ENCODE peak calls at places on chromosomes 13 and 19, in eight cellular contexts. D, F, C, R, M, T, V and B are unnamed samples. For H3K4me1, the result is how much of the 10 kb centered on the place peaks cover.

GRCh38 chr13:51542358-51542972 is 41.8 kb upstream of the WDFY2 start:
- DNase-seq in C (peak), T (no peak), V (no peak), F (no peak), R (no peak), M (peak), D (no peak), B (no peak)

GRCh38 chr13:40492511-40492910 is 173.9 kb downstream of the FOXO1 start:
- DNase-seq in V (no peak), R (no peak), D (no peak), T (no peak), F (no peak), M (no peak), C (no peak), B (no peak)

GRCh38 chr19:48629599-48630288 is 7.4 kb downstream of the DBP start:
- DNase-seq in V (no peak), R (no peak), C (no peak), D (peak), T (no peak), M (peak), F (peak), B (no peak)

GRCh38 chr19:40588110-40588854 is 11.6 kb downstream of the SHKBP1 start:
- DNase-seq in T (no peak), C (no peak), V (no peak), R (no peak), D (no peak), M (no peak), F (peak), B (no peak)

GRCh38 chr19:14746891-14747290 is 31.5 kb downstream of the ADGRE2 start:
- DNase-seq in M (no peak), R (no peak), D (no peak), F (no peak), T (no peak), C (no peak), V (no peak), B (no peak)

GRCh38 chr19:50352242-50352641 is 13.2 kb downstream of the NAPSA start:
- DNase-seq in T (no peak), F (no peak), R (no peak), M (no peak), D (no peak), C (no peak), V (no peak), B (no peak)

GRCh38 chr19:51462276-51462675 is 4.0 kb upstream of the SIGLEC8 start:
- DNase-seq in D (no peak), R (no peak), C (no peak), T (no peak), F (peak), V (no peak), M (peak), B (no peak)

GRCh38 chr13:85314686-85315085 is 484.5 kb downstream of the SLITRK6 start:
- DNase-seq in M (no peak), V (no peak), F (no peak), T (no peak), R (no peak), D (no peak), C (no peak), B (no peak)

GRCh38 chr13:51827254-51827653 is 17.7 kb downstream of the TMEM272 start:
- DNase-seq in C (no peak), M (no peak), F (no peak), V (no peak), D (no peak), R (no peak), T (no peak), B (no peak)

GRCh38 chr13:113903361-113903760 is 39.5 kb upstream of the GAS6 start:
- DNase-seq in V (no peak), R (no peak), C (peak), F (peak), D (no peak), T (no peak), M (peak), B (no peak)

GRCh38 chr13:102536695-102537485 is 59.9 kb upstream of the TPP2 start:
- DNase-seq in F (no peak), D (no peak), V (no peak), C (no peak), R (no peak), T (no peak), M (no peak), B (no peak)

GRCh38 chr19:58349590-58349989 is 3.7 kb downstream of the A1BG start:
- DNase-seq in R (no peak), F (no peak), T (no peak), V (no peak), D (no peak), C (no peak), M (no peak), B (no peak)

GRCh38 chr19:58350871-58351557 is 2.3 kb downstream of the A1BG start:
- DNase-seq in M (no peak), R (no peak), F (peak), T (peak), D (no peak), V (no peak), C (no peak), B (no peak)

GRCh38 chr19:58345558-58345957 is 7.7 kb downstream of the A1BG start:
- DNase-seq in D (no peak), M (no peak), F (peak), C (no peak), T (no peak), V (no peak), R (no peak), B (no peak)

GRCh38 chr19:58350001-58350801 is 3.1 kb downstream of the A1BG start:
- DNase-seq in C (no peak), D (no peak), V (no peak), F (peak), T (peak), R (no peak), M (no peak), B (no peak)

DNA sequence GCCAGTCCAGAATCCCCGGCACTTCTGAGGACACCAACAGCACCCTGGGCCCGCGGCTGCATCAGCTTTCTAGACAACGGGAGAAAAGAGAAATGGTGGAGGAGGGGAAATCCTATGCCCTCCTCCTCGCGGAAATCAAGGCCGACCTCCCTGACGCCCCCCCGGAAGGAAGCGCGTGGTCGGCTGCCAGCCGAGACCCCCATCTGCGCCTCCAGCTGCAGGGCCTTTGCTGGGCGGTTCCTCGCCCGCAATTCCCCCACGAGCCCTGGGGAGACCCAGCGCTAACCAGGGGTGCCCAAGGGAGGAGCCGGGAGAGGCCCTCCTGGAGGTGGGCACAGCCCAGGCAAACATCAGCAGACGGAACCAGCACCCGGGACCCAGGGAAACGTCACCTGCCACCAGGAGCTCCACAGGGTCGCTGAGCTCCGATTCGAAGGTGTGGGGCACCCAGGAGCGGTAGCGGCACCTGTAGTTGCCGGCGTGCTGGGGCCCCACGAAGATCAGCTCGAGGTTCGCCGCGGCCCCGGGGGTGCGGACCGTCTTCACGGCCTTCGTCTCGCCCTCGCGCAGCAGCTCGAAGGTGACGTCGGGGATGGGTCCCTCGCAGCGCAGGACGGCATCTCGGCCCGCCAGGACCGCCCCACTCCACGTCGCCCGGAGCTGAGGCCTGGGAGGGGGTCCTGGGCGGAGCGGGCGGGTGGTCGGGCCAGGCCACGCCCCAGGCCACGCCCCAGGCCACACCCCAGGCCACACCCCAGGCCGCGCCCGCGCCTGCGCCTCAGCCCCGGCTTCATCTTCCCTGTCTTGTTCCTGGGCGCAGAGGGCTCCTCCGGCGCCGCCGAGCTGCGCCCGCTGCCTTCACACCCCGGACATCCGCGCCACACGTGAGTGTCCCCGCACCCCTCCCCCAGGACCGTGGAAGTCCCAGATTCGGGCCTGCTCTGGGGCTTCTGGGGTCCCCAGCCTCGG is 6.0 kb downstream of the A1BG start:
- DNase-seq in F (peak), D (peak), T (peak), V (no peak), C (peak), R (no peak), M (peak), B (no peak)
- H3K4me1 ChIP-seq in F (under half), D (under half), T (under half), V (under half), C (under half), R (under half), M (under half), B (under half)

DNA sequence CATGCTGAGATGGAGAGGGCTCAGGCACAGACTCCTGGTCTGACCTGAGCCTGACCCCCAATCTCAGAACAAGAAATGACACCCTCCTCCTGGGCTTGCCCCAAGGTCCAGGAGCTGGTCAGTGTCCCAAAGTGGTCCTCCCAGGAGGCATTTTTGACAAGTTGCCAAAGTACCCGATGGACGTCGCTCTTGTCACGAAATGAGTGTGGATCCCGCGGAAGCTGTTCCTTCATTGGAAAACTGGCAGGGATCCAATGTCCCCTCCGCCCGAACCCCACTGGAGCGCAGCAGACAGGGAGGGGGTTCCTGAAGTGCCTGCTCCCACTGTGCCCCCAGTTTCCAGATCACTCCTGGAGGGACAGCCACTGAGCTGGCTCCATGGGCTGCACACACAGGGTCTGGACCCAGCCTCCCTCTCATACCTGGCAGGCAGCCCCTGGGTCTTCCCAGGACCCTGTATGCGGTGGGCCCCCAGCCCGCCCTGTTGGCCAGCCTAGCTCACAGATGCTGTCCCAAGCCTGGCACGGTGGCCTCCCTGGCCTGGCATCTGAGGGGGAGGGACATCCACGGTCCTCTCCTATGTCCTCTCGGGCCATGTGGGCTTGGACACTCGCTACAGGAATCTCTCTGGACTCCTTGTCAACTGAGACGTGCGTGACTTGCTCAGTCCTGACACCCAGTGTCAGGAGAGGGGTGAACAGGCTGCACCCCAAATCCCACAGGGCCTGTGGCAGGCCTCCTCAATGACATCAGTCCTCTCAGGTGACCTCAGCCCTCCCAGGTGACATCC is 12.8 kb upstream of the ZNF14 start:
- DNase-seq in M (no peak), F (peak), T (no peak), V (no peak), C (no peak), D (no peak), R (no peak), B (no peak)
- TF ChIP-seq CTCF in M (no peak), F (no peak), T (no peak), V (no peak), C (no peak), D (no peak), R (no peak), B (no peak)

DNA sequence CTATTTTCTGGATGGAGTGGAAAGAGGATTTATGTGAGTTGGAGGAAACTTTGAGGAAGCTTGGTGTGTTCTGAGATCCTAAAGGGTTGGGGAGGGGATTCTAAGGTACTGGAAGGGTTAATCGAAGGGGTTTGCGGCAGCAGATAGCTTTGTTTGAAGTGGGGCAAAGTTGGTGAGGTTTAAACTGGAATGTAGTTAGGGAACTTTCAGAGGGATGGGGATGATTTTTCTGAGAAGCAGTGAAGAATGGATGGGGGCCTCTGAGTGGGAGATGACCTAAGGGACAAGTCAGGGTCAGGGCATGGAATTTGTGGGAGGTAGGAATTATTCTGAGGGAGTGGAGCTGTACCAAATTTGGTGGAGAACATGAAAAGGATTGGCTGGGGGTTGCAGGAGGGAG is 3.9 kb downstream of the SAE1 start:
- DNase-seq in F (peak), V (no peak), R (no peak), T (no peak), C (no peak), M (no peak), D (no peak), B (no peak)
- H3K27ac ChIP-seq in F (peak), V (peak), R (no peak), T (no peak), C (no peak), M (no peak), D (no peak), B (no peak)

GRCh38 chr13:99361197-99361596 is 54.0 kb upstream of the GPR183 start:
- DNase-seq in C (no peak), M (no peak), R (no peak), V (no peak), D (no peak), T (no peak), F (no peak), B (no peak)

GRCh38 chr13:99366075-99366987 is 59.1 kb upstream of the GPR183 start:
- DNase-seq in M (no peak), R (no peak), C (no peak), F (no peak), D (no peak), T (no peak), V (no peak), B (no peak)

GRCh38 chr13:99362362-99362761 is 55.2 kb upstream of the GPR183 start:
- DNase-seq in M (no peak), V (no peak), F (no peak), R (no peak), C (no peak), D (no peak), T (no peak), B (no peak)

GRCh38 chr13:99363391-99363790 is 56.2 kb upstream of the GPR183 start:
- DNase-seq in D (no peak), T (no peak), C (no peak), V (no peak), R (no peak), F (no peak), M (no peak), B (no peak)

GRCh38 chr13:99363949-99364348 is 56.8 kb upstream of the GPR183 start:
- DNase-seq in R (no peak), V (no peak), D (no peak), M (no peak), F (no peak), T (no peak), C (no peak), B (no peak)
- H3K4me1 ChIP-seq in R (under half), V (under half), D (under half), M (under half), F (under half), T (under half), C (under half), B (under half)

DNA sequence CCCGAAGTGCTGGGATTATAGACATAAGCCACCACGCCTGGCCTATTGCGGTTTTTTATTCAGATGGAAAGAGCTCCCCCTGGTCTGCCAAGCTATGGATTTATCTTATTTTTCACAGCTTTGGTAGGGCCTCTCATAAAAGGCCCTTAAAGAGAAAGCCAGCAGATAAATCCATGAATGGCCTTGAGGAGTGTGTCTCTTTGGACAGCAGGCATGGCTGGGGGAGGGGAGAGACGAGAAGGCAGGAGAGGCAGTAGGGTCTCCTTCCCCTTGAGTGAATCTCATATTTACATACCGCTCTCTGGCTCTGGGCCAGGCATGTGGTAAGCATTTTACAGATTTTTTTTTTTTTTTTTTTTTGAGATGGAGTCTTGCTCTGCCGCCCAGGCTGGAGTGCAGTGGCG is 25.2 kb downstream of the MARK4 start:
- DNase-seq in R (no peak), F (peak), M (no peak), T (no peak), C (peak), V (no peak), D (peak), B (no peak)
- TF ChIP-seq CTCF in R (no peak), F (no peak), M (no peak), T (no peak), C (no peak), V (no peak), D (no peak), B (no peak)

DNA sequence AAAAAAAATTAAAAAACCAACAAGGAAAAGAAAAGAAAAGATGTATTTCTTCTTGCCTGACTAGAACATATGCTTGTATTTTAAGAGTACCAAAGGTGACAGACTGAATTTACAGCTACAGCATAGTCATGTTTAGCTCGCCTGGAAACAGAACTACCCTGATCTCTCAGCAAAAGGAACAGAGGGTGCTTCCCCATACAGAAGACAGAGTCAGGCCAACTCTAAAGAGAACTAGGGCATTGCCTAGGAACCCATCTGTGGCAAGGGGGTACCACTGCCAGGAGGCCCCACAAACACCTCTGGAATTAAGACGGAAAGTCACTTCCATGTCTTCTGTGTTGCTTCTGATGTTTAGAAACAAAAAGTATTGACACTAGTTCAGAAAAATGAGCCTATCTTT is 252.1 kb upstream of the STARD13 start:
- DNase-seq in M (no peak), R (no peak), C (no peak), V (no peak), T (no peak), F (peak), D (no peak), B (no peak)
- H3K27ac ChIP-seq in M (peak), R (no peak), C (peak), V (no peak), T (no peak), F (peak), D (peak), B (no peak)

GRCh38 chr19:1953441-1954094 is 12.6 kb downstream of the CSNK1G2 start:
- DNase-seq in C (no peak), M (no peak), R (no peak), F (no peak), V (no peak), D (no peak), T (no peak), B (no peak)

GRCh38 chr19:1954547-1954946 is 13.6 kb downstream of the CSNK1G2 start:
- DNase-seq in C (no peak), D (no peak), F (no peak), V (no peak), T (no peak), M (no peak), R (no peak), B (no peak)

GRCh38 chr19:1953037-1953436 is 12.1 kb downstream of the CSNK1G2 start:
- DNase-seq in C (no peak), R (no peak), D (no peak), V (no peak), M (no peak), T (no peak), F (no peak), B (no peak)

GRCh38 chr19:1950640-1951039 is 9.7 kb downstream of the CSNK1G2 start:
- DNase-seq in R (no peak), D (no peak), M (no peak), F (no peak), C (no peak), V (no peak), T (no peak), B (no peak)

GRCh38 chr19:1952635-1953034 is 11.7 kb downstream of the CSNK1G2 start:
- DNase-seq in T (no peak), F (no peak), R (no peak), C (no peak), D (no peak), M (no peak), V (no peak), B (no peak)
- H3K4me1 ChIP-seq in T (under half), F (under half), R (under half), C (under half), D (under half), M (under half), V (under half), B (under half)

DNA sequence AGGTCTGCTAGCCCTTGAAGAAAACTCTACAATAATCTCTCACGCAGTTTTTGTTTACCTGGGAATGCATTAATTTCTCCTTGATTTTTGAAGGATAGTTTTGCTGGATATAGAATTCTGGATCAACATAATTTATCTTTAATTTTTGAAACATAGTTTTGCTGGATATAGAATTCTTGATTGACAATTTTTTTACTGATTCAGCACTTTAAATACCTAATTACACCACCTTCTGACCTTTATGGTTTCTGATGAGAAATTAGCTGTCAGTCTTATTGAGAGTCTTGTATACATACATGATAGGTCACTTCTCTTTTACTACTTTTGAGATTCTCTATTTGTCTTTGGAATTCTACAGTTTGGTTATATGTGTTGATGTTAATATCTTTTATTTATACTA is 741.6 kb downstream of the FGF9 start:
- DNase-seq in F (no peak), M (no peak), T (no peak), C (no peak), D (no peak), V (no peak), R (no peak), B (no peak)
- TF ChIP-seq CTCF in F (no peak), M (no peak), T (no peak), C (no peak), D (no peak), V (no peak), R (no peak), B (no peak)

GRCh38 chr13:112903071-112903577 is 65.9 kb upstream of the MCF2L start:
- DNase-seq in M (no peak), F (peak), V (no peak), D (no peak), R (no peak), T (no peak), C (no peak), B (no peak)

GRCh38 chr13:112903606-112904195 is 65.3 kb upstream of the MCF2L start:
- DNase-seq in M (no peak), R (no peak), T (peak), F (peak), D (no peak), C (no peak), V (no peak), B (no peak)

GRCh38 chr13:112901951-112902651 is 66.9 kb upstream of the MCF2L start:
- DNase-seq in V (no peak), D (no peak), T (no peak), R (peak), M (peak), F (peak), C (no peak), B (no peak)

GRCh38 chr13:112904436-112904960 is 64.5 kb upstream of the MCF2L start:
- DNase-seq in T (peak), D (no peak), V (no peak), F (peak), M (no peak), C (no peak), R (no peak), B (no peak)

GRCh38 chr13:112902669-112903068 is 66.3 kb upstream of the MCF2L start:
- DNase-seq in R (no peak), D (no peak), M (no peak), V (no peak), F (peak), T (no peak), C (no peak), B (no peak)
- H3K27ac ChIP-seq in R (peak), D (peak), M (peak), V (no peak), F (no peak), T (no peak), C (no peak), B (no peak)